ENCODE peak calls at places on chromosomes 4 and X, in six cellular contexts. G is endodermal cell; I is CD8-positive, alpha-beta T cell; K is OCI-LY7; N is AG04450; L is lower leg skin. Y is an unnamed sample.

GRCh38 chrX:107674480-107675364 is 46.4 kb downstream of the PRPS1 start:
- DNase-seq in G (peak; percentile 13), I (peak; percentile 61), K (peak; percentile 11), N (no peak), L (peak; percentile 97), Y (no peak)

GRCh38 chr4:107519057-107519456 is 201.0 kb downstream of the PAPSS1 start:
- DNase-seq in G (peak; percentile 68), I (no peak), K (peak; percentile 1), N (no peak), L (no peak), Y (no peak)

GRCh38 chr4:109912706-109913621 is at the start of gene EGF:
- DNase-seq in G (peak; percentile 63), I (no peak), K (no peak), N (no peak), L (no peak), Y (no peak)

GRCh38 chr4:94621491-94622080 is 136.2 kb upstream of the BMPR1B start:
- DNase-seq in G (no peak), I (peak; percentile 7), K (peak; percentile 48), N (no peak), L (no peak), Y (peak; percentile 34)

GRCh38 chrX:148871422-148872152 is 371.2 kb downstream of the AFF2 start:
- DNase-seq in G (no peak), I (no peak), K (no peak), N (peak; percentile 49), L (no peak), Y (no peak)

GRCh38 chrX:115988825-115989224 is 181.7 kb upstream of the AGTR2 start:
- DNase-seq in G (no peak), I (no peak), K (no peak), N (no peak), L (no peak), Y (no peak)

GRCh38 chrX:133633162-133633561 is 217.9 kb upstream of the GPC4 start:
- DNase-seq in G (no peak), I (no peak), K (no peak), N (no peak), L (no peak), Y (no peak)

GRCh38 chrX:39409246-39409917 is 608.1 kb downstream of the MID1IP1 start:
- DNase-seq in G (no peak), I (no peak), K (no peak), N (no peak), L (no peak), Y (no peak)

GRCh38 chrX:74449937-74450330 is 28.6 kb downstream of the SLC16A2 start:
- DNase-seq in G (no peak), I (no peak), K (no peak), N (no peak), L (no peak), Y (no peak)

GRCh38 chr4:52979020-52979419 is 116.9 kb downstream of the RASL11B start:
- DNase-seq in G (no peak), I (no peak), K (no peak), N (no peak), L (no peak), Y (no peak)

GRCh38 chr4:151806511-151806927 is 45.7 kb upstream of the GATB start:
- DNase-seq in G (peak; percentile 44), I (no peak), K (no peak), N (peak; percentile 47), L (no peak), Y (no peak)

GRCh38 chrX:104564921-104565703 is 887 bp upstream of the IL1RAPL2 start:
- DNase-seq in G (no peak), I (no peak), K (no peak), N (no peak), L (no peak), Y (no peak)

GRCh38 chrX:104567506-104567905 is 1.5 kb downstream of the IL1RAPL2 start:
- DNase-seq in G (no peak), I (no peak), K (no peak), N (no peak), L (no peak), Y (no peak)

GRCh38 chrX:104566921-104567501 is 1.0 kb downstream of the IL1RAPL2 start:
- DNase-seq in G (peak; percentile 60), I (no peak), K (no peak), N (no peak), L (no peak), Y (no peak)

GRCh38 chrX:104564335-104564734 is 1.7 kb upstream of the IL1RAPL2 start:
- DNase-seq in G (no peak), I (no peak), K (no peak), N (no peak), L (no peak), Y (no peak)

GRCh38 chrX:104565791-104566687 is at the start of gene IL1RAPL2:
- DNase-seq in G (peak; percentile 90), I (no peak), K (no peak), N (no peak), L (no peak), Y (peak; percentile 11)
- TF ChIP-seq CTCF in G (peak; percentile 80), I (no peak), K (no peak), N (peak; percentile 22), L (no peak), Y (peak; percentile 22)

DNA sequence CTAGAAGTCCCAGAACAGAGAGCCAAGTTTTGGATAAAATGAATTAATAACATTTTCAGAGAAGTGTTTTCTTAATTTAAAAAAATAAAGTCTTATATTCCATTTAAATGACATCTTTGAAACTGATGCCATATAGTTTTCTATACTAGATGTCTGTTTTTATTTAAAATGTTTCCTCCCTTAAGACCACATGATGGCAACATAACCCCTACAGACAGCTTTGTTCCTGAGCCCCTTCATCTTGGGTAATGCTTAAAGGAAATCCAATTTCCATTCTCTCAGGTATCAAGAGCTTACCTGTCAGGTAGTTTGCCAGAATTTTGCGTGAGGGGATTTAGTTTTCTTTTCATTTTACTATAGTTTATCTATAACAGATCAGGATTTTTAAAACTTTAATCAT is 181.4 kb upstream of the UGT8 start:
- DNase-seq in G (no peak), I (no peak), K (peak; percentile 18), N (no peak), L (no peak), Y (no peak)
- TF ChIP-seq CTCF in G (peak; percentile 78), I (no peak), K (peak; percentile 52), N (no peak), L (no peak), Y (no peak)

DNA sequence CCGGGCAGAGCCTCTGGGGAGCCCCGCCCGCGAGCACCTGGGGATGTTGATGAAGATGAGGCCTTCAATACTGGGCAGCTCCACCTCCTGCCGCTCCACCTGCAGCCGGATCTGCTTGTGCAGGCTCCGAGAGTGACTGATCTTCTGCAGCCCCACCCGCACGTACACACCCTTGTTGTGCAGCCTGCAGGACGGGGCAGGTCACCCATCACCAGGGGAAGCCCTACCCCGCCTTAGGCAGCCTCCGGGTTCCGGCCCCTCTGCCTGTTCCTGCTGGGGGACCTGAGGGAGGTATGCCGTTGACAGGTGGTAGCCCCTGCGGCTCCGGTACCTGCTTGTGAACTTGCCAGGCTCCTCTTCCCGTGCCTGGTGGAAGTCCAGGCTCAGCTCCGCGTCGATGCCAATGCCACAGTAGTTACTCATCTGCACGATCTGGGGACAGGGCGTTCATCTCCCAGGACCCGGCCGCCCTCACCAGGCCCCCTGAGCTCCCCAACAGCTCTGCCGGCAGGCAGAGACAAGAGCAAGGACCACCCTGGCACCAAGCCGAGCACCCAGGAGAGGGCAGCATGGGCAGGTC is 11.6 kb downstream of the DGKQ start:
- DNase-seq in G (peak; percentile 36), I (no peak), K (no peak), N (no peak), L (no peak), Y (no peak)
- TF ChIP-seq CTCF in G (no peak), I (no peak), K (no peak), N (no peak), L (no peak), Y (no peak)

DNA sequence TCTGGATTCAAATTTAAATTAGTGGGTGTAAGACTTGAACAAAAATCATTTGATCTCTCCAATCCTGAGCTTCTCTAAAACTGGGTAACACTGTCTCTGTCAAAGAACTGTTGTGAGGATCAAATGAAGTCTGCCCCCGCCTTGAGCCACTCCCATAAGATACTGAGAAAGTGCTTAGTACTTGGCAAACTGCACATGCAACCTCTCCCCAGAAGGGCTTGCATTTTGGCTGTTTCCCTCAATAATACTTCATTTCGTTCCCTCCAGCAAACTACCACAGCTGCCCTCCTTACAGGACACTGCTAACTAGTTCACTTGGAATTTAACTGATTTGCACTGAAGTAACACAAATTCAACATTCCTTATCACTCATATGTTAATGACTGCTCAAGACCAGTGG is 79.8 kb downstream of the APBB2 start:
- DNase-seq in G (no peak), I (no peak), K (peak; percentile 15), N (no peak), L (no peak), Y (no peak)
- TF ChIP-seq CTCF in G (peak; percentile 48), I (no peak), K (no peak), N (no peak), L (no peak), Y (no peak)

DNA sequence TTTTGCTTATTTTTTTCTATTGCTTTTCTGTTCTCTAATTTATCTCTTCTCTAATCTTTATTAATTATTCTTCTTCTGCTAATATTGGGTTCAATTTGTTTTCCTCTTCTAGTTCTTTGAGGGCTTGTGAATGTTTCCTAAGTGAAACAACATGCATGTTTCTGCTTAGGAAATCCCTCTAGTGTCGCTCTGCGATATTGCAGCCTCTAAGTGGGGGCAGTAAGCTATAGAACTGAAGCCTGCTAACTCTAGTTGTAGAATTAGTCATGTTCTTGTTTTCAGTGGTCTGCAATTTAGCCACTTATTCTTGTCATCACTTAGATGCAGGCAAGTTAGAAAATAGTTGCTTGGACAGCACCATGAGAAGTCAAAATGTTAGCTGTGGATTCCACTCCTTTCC is 222.6 kb downstream of the SPIN4 start:
- DNase-seq in G (peak; percentile 62), I (peak; percentile 14), K (peak; percentile 7), N (no peak), L (no peak), Y (no peak)
- TF ChIP-seq CTCF in G (peak; percentile 73), I (peak; percentile 21), K (peak; percentile 63), N (peak; percentile 12), L (no peak), Y (no peak)

GRCh38 chr4:37522996-37523395 is 163.2 kb downstream of the RELL1 start:
- DNase-seq in G (no peak), I (no peak), K (no peak), N (no peak), L (no peak), Y (no peak)
- TF ChIP-seq CTCF in G (peak; percentile 50), I (no peak), K (no peak), N (no peak), L (no peak), Y (no peak)

GRCh38 chrX:76850851-76851250 is 423.3 kb downstream of the MAGEE1 start:
- DNase-seq in G (peak; percentile 50), I (no peak), K (peak; percentile 8), N (no peak), L (no peak), Y (no peak)
- TF ChIP-seq CTCF in G (peak; percentile 62), I (no peak), K (peak; percentile 55), N (no peak), L (no peak), Y (no peak)

DNA sequence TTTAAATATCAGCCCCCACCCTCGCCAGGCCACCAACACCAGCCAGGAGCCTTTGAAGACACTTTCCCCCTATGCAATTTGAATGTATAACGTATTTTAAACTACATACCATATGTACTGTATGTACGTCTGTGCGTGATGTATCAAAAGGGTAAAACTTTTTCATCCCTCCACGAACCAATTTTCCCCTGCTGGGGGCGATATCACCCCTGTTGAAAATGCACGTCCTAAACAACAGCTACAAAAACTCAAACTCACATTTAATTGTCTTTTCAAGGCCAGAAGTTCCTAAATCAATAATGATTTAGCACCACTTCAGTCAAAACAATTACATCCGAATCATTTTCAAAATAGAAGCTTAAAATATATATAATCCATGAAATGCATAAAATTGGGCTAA is 1.4 kb downstream of the VEGFD start:
- DNase-seq in G (no peak), I (no peak), K (no peak), N (no peak), L (no peak), Y (no peak)
- TF ChIP-seq CTCF in G (peak; percentile 64), I (no peak), K (peak; percentile 54), N (peak; percentile 9), L (no peak), Y (no peak)

GRCh38 chr4:96352051-96352517 is 512.2 kb downstream of the PDHA2 start:
- DNase-seq in G (peak; percentile 63), I (no peak), K (no peak), N (no peak), L (no peak), Y (no peak)
- TF ChIP-seq CTCF in G (peak; percentile 79), I (no peak), K (peak; percentile 68), N (no peak), L (no peak), Y (peak; percentile 1)